ENCODE peak calls at places on chromosome 13, in nine cellular contexts. One of them, this sample, is unnamed.

GRCh38 chr13:84607614-84608013 is 725.3 kb upstream of the SLITRK1 start:
- DNase-seq in NCI-H1092: no peak
- DNase-seq in AG10803: peak
- DNase-seq in hypothalamus: no peak
- DNase-seq in SJCRH30: no peak
- DNase-seq in central memory CD4-positive, alpha-beta T cell: no peak
- DNase-seq in NCI-H1105 treated with DMSO at 0.1 percent for 48 hours: no peak
- DNase-seq in fibroblast of pulmonary artery: peak
- DNase-seq in neuronal stem cell: no peak
- DNase-seq in this sample: no peak

GRCh38 chr13:51396352-51396751 is 56.5 kb downstream of the INTS6 start:
- DNase-seq in NCI-H1092: no peak
- DNase-seq in AG10803: peak
- DNase-seq in hypothalamus: no peak
- DNase-seq in SJCRH30: no peak
- DNase-seq in central memory CD4-positive, alpha-beta T cell: no peak
- DNase-seq in NCI-H1105 treated with DMSO at 0.1 percent for 48 hours: no peak
- DNase-seq in fibroblast of pulmonary artery: peak
- DNase-seq in neuronal stem cell: no peak
- DNase-seq in this sample: no peak

GRCh38 chr13:50654341-50654740 is 189.2 kb downstream of the DLEU7 start:
- DNase-seq in NCI-H1092: no peak
- DNase-seq in AG10803: no peak
- DNase-seq in hypothalamus: no peak
- DNase-seq in SJCRH30: no peak
- DNase-seq in central memory CD4-positive, alpha-beta T cell: no peak
- DNase-seq in NCI-H1105 treated with DMSO at 0.1 percent for 48 hours: no peak
- DNase-seq in fibroblast of pulmonary artery: no peak
- DNase-seq in neuronal stem cell: no peak
- DNase-seq in this sample: no peak

GRCh38 chr13:72970956-72971355 is 87.8 kb upstream of the KLF5 start:
- DNase-seq in NCI-H1092: no peak
- DNase-seq in AG10803: peak
- DNase-seq in hypothalamus: no peak
- DNase-seq in SJCRH30: no peak
- DNase-seq in central memory CD4-positive, alpha-beta T cell: no peak
- DNase-seq in NCI-H1105 treated with DMSO at 0.1 percent for 48 hours: no peak
- DNase-seq in fibroblast of pulmonary artery: no peak
- DNase-seq in neuronal stem cell: no peak
- DNase-seq in this sample: no peak

GRCh38 chr13:41308241-41308640 is 2.8 kb upstream of the NAA16 start:
- DNase-seq in NCI-H1092: no peak
- DNase-seq in AG10803: no peak
- DNase-seq in hypothalamus: no peak
- DNase-seq in SJCRH30: no peak
- DNase-seq in central memory CD4-positive, alpha-beta T cell: no peak
- DNase-seq in NCI-H1105 treated with DMSO at 0.1 percent for 48 hours: no peak
- DNase-seq in fibroblast of pulmonary artery: no peak
- DNase-seq in neuronal stem cell: no peak
- DNase-seq in this sample: no peak

GRCh38 chr13:80131204-80131603 is 209.7 kb downstream of the SPRY2 start:
- DNase-seq in NCI-H1092: no peak
- DNase-seq in AG10803: peak
- DNase-seq in hypothalamus: peak
- DNase-seq in SJCRH30: peak
- DNase-seq in central memory CD4-positive, alpha-beta T cell: no peak
- DNase-seq in NCI-H1105 treated with DMSO at 0.1 percent for 48 hours: no peak
- DNase-seq in fibroblast of pulmonary artery: peak
- DNase-seq in neuronal stem cell: no peak
- DNase-seq in this sample: peak

GRCh38 chr13:28494861-28495585 is at the start of gene FLT1:
- DNase-seq in NCI-H1092: no peak
- DNase-seq in AG10803: no peak
- DNase-seq in hypothalamus: no peak
- DNase-seq in SJCRH30: no peak
- DNase-seq in central memory CD4-positive, alpha-beta T cell: no peak
- DNase-seq in NCI-H1105 treated with DMSO at 0.1 percent for 48 hours: peak
- DNase-seq in fibroblast of pulmonary artery: peak
- DNase-seq in neuronal stem cell: peak
- DNase-seq in this sample: no peak

GRCh38 chr13:71613347-71613746 is 253.7 kb downstream of the DACH1 start:
- DNase-seq in NCI-H1092: no peak
- DNase-seq in AG10803: no peak
- DNase-seq in hypothalamus: no peak
- DNase-seq in SJCRH30: no peak
- DNase-seq in central memory CD4-positive, alpha-beta T cell: no peak
- DNase-seq in NCI-H1105 treated with DMSO at 0.1 percent for 48 hours: no peak
- DNase-seq in fibroblast of pulmonary artery: no peak
- DNase-seq in neuronal stem cell: no peak
- DNase-seq in this sample: no peak